ENCODE peak calls at places on chromosomes 6 and 20, in eight cellular contexts. Z, R, P, G, U, J, F and C are unnamed samples.
A peak's percentile ranks its signal among the peaks of the same experiment; 100 is the strongest.

GRCh38 chr20:52972190-52972937 is at the start of gene TSHZ2:
- DNase-seq in Z (peak; percentile 16), R (peak; percentile 65), P (no peak), G (peak; percentile 10), U (no peak), J (peak; percentile 61), F (no peak), C (peak; percentile 82)

GRCh38 chr6:20279051-20279450 is 66.8 kb upstream of the MBOAT1 start:
- DNase-seq in Z (no peak), R (no peak), P (no peak), G (no peak), U (no peak), J (no peak), F (no peak), C (no peak)

GRCh38 chr6:155883741-155884140 is 428.1 kb upstream of the NOX3 start:
- DNase-seq in Z (no peak), R (no peak), P (no peak), G (no peak), U (no peak), J (no peak), F (no peak), C (no peak)

GRCh38 chr6:132142768-132143167 is 191.6 kb upstream of the CCN2 start:
- DNase-seq in Z (no peak), R (no peak), P (no peak), G (no peak), U (no peak), J (no peak), F (no peak), C (no peak)

GRCh38 chr6:106870069-106870468 is 104.5 kb downstream of the CD24 start:
- DNase-seq in Z (no peak), R (no peak), P (no peak), G (no peak), U (no peak), J (peak; percentile 85), F (no peak), C (no peak)

GRCh38 chr20:3102575-3103368 is 18.2 kb upstream of the AVP start:
- DNase-seq in Z (no peak), R (no peak), P (no peak), G (no peak), U (no peak), J (no peak), F (no peak), C (no peak)

GRCh38 chr20:49747707-49748524 is 34.2 kb upstream of the B4GALT5 start:
- DNase-seq in Z (no peak), R (peak; percentile 22), P (peak; percentile 60), G (no peak), U (no peak), J (no peak), F (peak; percentile 79), C (peak; percentile 89)

GRCh38 chr20:63035284-63036185 is 28.8 kb upstream of the BHLHE23 start:
- DNase-seq in Z (no peak), R (peak; percentile 61), P (no peak), G (no peak), U (no peak), J (no peak), F (no peak), C (no peak)

GRCh38 chr6:7341989-7342742 is 29.2 kb upstream of the SSR1 start:
- DNase-seq in Z (no peak), R (no peak), P (no peak), G (no peak), U (no peak), J (no peak), F (no peak), C (peak; percentile 97)

GRCh38 chr6:84028350-84028749 is 5.2 kb upstream of the MRAP2 start:
- DNase-seq in Z (no peak), R (no peak), P (no peak), G (no peak), U (no peak), J (no peak), F (no peak), C (no peak)

GRCh38 chr20:43188234-43188653 is 1.5 kb downstream of the PTPRT start:
- DNase-seq in Z (no peak), R (no peak), P (peak; percentile 14), G (no peak), U (no peak), J (no peak), F (no peak), C (peak; percentile 22)

GRCh38 chr6:80789912-80790635 is 683.6 kb downstream of the BCKDHB start:
- DNase-seq in Z (no peak), R (no peak), P (no peak), G (no peak), U (no peak), J (no peak), F (no peak), C (no peak)

GRCh38 chr20:6636209-6637159 is 131.0 kb upstream of the BMP2 start:
- DNase-seq in Z (peak; percentile 11), R (no peak), P (peak; percentile 58), G (no peak), U (no peak), J (peak; percentile 75), F (peak; percentile 22), C (no peak)

GRCh38 chr6:29886686-29887085 is 55.6 kb upstream of the HLA-A start:
- DNase-seq in Z (no peak), R (no peak), P (no peak), G (no peak), U (no peak), J (no peak), F (no peak), C (no peak)